ENCODE peak calls at places on chromosomes 5 and 9, in five cellular contexts. U is HCT116; D is H9; X is CD8-positive, alpha-beta T cell; Q is cardiac muscle cell. H is an unnamed sample.

GRCh38 chr9:120867676-120868338 is 9.2 kb downstream of the PHF19 start:
- DNase-seq in U (no peak), D (no peak), X (no peak), Q (no peak), H (no peak)

GRCh38 chr5:93585753-93586385 is 2.8 kb downstream of the NR2F1 start:
- DNase-seq in U (no peak), D (no peak), X (no peak), Q (peak), H (no peak)

GRCh38 chr5:1163879-1164278 is 37.5 kb upstream of the SLC6A19 start:
- DNase-seq in U (no peak), D (no peak), X (no peak), Q (no peak), H (no peak)

GRCh38 chr9:74810200-74810599 is 77.5 kb downstream of the TRPM6 start:
- DNase-seq in U (no peak), D (no peak), X (no peak), Q (no peak), H (no peak)

GRCh38 chr5:152290181-152290580 is 114.9 kb downstream of the NMUR2 start:
- DNase-seq in U (no peak), D (no peak), X (no peak), Q (no peak), H (no peak)

GRCh38 chr5:10652151-10652550 is 88.3 kb downstream of the ANKRD33B start:
- DNase-seq in U (no peak), D (no peak), X (no peak), Q (no peak), H (no peak)

GRCh38 chr9:120556780-120557179 is 23.2 kb downstream of the CDK5RAP2 start:
- DNase-seq in U (no peak), D (no peak), X (no peak), Q (no peak), H (no peak)

GRCh38 chr5:71658916-71659661 is 60.0 kb upstream of the CARTPT start:
- DNase-seq in U (no peak), D (no peak), X (no peak), Q (peak), H (no peak)

GRCh38 chr9:132341177-132341840 is 13.5 kb downstream of the SETX start:
- DNase-seq in U (no peak), D (no peak), X (no peak), Q (no peak), H (no peak)

GRCh38 chr9:92097997-92098482 is 17.2 kb downstream of the SPTLC1 start:
- DNase-seq in U (peak), D (peak), X (no peak), Q (peak), H (peak)

GRCh38 chr5:145027266-145027665 is 807.9 kb downstream of the PRELID2 start:
- DNase-seq in U (no peak), D (no peak), X (no peak), Q (no peak), H (no peak)

GRCh38 chr9:124281934-124282351 is 24.2 kb downstream of the NEK6 start:
- DNase-seq in U (no peak), D (no peak), X (no peak), Q (no peak), H (no peak)

GRCh38 chr5:135249658-135250057 is 149.4 kb downstream of the MACROH2A1 start:
- DNase-seq in U (no peak), D (no peak), X (no peak), Q (no peak), H (no peak)

GRCh38 chr9:15882328-15882727 is 329.5 kb downstream of the CCDC171 start:
- DNase-seq in U (no peak), D (no peak), X (no peak), Q (no peak), H (no peak)

GRCh38 chr5:161549106-161549505 is 2.6 kb upstream of the GABRB2 start:
- DNase-seq in U (no peak), D (peak), X (no peak), Q (peak), H (no peak)

GRCh38 chr9:93807166-93808013 is 147.8 kb downstream of the BARX1 start:
- DNase-seq in U (no peak), D (no peak), X (no peak), Q (no peak), H (no peak)

GRCh38 chr9:88833946-88834345 is 157.3 kb upstream of the S1PR3 start:
- DNase-seq in U (no peak), D (no peak), X (no peak), Q (no peak), H (peak)

GRCh38 chr5:32794086-32794485 is 83.0 kb downstream of the NPR3 start:
- DNase-seq in U (no peak), D (peak), X (no peak), Q (peak), H (peak)
- TF ChIP-seq CTCF in U (peak), D (peak), X (no peak), Q (peak), H (no peak)

GRCh38 chr9:134710271-134710540 is 68.6 kb downstream of the COL5A1 start:
- DNase-seq in U (no peak), D (no peak), X (no peak), Q (no peak), H (no peak)
- H3K27ac ChIP-seq in U (no peak), D (no peak), X (no peak), Q (no peak), H (peak)

GRCh38 chr5:126594676-126595485 is at the start of gene ALDH7A1:
- DNase-seq in U (peak), D (peak), X (no peak), Q (peak), H (peak)
- TF ChIP-seq CTCF in U (peak), D (peak), X (no peak), Q (peak), H (peak)

DNA sequence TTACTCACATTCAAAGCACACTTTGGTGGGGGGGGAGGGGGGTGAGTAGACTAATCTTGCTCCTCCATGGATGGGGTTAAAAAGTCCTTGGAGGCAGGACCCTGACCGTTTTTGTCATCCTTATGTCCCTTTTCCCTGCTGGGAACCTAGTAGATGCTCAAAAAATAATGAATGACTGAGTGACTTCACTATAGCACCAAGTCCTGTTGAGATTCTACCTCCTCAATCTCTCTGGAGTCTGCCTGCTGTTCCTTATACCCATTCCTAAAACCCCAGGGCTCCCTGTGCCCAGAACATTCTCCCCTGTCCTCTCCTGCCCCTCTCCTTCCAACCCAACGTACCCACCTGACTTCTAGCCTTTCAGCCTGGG is 2.3 kb upstream of the CSF2 start:
- DNase-seq in U (no peak), D (no peak), X (no peak), Q (no peak), H (no peak)
- H3K27ac ChIP-seq in U (no peak), D (no peak), X (no peak), Q (no peak), H (no peak)

DNA sequence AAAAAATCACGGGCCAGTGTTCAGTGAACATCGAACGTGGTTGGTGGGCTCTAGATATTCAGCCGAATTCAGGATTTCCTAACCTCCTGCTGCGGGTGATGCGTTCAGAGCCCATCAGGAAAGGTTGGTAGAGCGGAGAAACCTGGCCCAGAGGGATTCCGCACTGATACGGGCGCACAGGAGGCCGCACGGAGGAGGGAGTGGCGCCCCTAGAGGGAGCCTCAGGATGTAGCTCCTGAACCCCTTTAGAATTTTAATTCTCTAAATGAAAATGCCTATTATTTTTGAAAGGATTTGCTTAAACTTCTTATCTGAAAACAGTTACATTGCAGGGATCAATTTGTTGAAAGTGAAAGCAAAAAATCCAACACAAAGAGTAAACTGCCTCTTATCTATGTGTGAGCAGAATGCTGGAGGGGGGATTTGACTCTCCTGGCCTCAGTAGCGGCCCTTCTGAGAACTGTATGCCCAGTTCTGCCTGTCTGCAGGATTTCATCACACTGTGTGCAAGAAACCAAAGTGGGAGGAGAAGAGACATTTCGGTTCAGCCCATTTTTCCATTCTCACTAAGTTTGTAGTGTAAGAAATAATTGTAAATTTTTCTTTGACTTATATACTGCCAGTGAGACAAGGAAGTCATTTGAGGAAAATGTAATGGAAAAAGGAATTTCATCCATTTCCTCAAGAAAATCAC is 75.9 kb downstream of the TENT4A start:
- DNase-seq in U (no peak), D (no peak), X (no peak), Q (peak), H (no peak)
- TF ChIP-seq CTCF in U (peak), D (peak), X (no peak), Q (no peak), H (no peak)

GRCh38 chr5:142699105-142699720 is 13.3 kb upstream of the FGF1 start:
- DNase-seq in U (peak), D (peak), X (peak), Q (peak), H (peak)

GRCh38 chr5:142697356-142697807 is 11.5 kb upstream of the FGF1 start:
- DNase-seq in U (no peak), D (peak), X (no peak), Q (peak), H (no peak)

GRCh38 chr5:142696379-142696778 is 10.5 kb upstream of the FGF1 start:
- DNase-seq in U (no peak), D (peak), X (no peak), Q (no peak), H (no peak)

GRCh38 chr5:142697846-142698245 is 12.0 kb upstream of the FGF1 start:
- DNase-seq in U (no peak), D (no peak), X (no peak), Q (peak), H (no peak)

GRCh38 chr5:142698447-142698846 is 12.6 kb upstream of the FGF1 start:
- DNase-seq in U (no peak), D (no peak), X (no peak), Q (no peak), H (no peak)
- H3K27ac ChIP-seq in U (no peak), D (no peak), X (no peak), Q (no peak), H (no peak)

GRCh38 chr5:85108471-85108870 is 723.8 kb upstream of the EDIL3 start:
- DNase-seq in U (no peak), D (no peak), X (no peak), Q (no peak), H (no peak)
- TF ChIP-seq CTCF in U (peak), D (peak), X (no peak), Q (no peak), H (no peak)

GRCh38 chr5:151168602-151169344 is 11.2 kb upstream of the ANXA6 start:
- DNase-seq in U (no peak), D (peak), X (no peak), Q (no peak), H (no peak)
- H3K27ac ChIP-seq in U (no peak), D (no peak), X (no peak), Q (peak), H (no peak)